ENCODE peak calls at places on chromosomes 5 and 9, in seven cellular contexts. P, K, J, W, A, U and T are unnamed samples.

GRCh38 chr5:16913840-16914435 is 22.1 kb downstream of the MYO10 start:
- DNase-seq in P (peak), A (no peak), K (no peak), J (no peak), U (no peak), W (no peak), T (no peak)

GRCh38 chr9:89226076-89226475 is 47.5 kb upstream of the SHC3 start:
- DNase-seq in U (no peak), W (peak), A (peak), J (no peak), K (no peak), P (no peak), T (no peak)

GRCh38 chr9:137820161-137820855 is 57.3 kb upstream of the CACNA1B start:
- DNase-seq in J (no peak), A (no peak), W (no peak), K (no peak), P (no peak), U (no peak), T (no peak)

GRCh38 chr9:134515026-134515821 is 126.4 kb upstream of the COL5A1 start:
- DNase-seq in J (no peak), K (no peak), W (no peak), U (peak), A (no peak), P (no peak), T (no peak)

GRCh38 chr5:146878471-146879172 is at the start of gene PPP2R2B:
- DNase-seq in W (peak), K (no peak), U (peak), P (no peak), A (no peak), J (peak), T (no peak)

GRCh38 chr5:171676286-171676944 is 109.2 kb upstream of the SMIM23 start:
- DNase-seq in P (no peak), U (no peak), W (no peak), K (no peak), J (no peak), A (no peak), T (no peak)

GRCh38 chr5:141686648-141687416 is 4.8 kb upstream of the ARAP3 start:
- DNase-seq in A (no peak), K (no peak), U (no peak), W (no peak), J (no peak), P (no peak), T (no peak)

GRCh38 chr5:80741015-80741414 is 86.2 kb upstream of the DHFR start:
- DNase-seq in K (no peak), A (no peak), W (no peak), P (no peak), U (no peak), J (no peak), T (no peak)

GRCh38 chr9:83247732-83248131 is 184.8 kb upstream of the RASEF start:
- DNase-seq in U (no peak), K (no peak), W (no peak), A (no peak), P (no peak), J (no peak), T (no peak)

GRCh38 chr5:77232959-77233358 is 22.5 kb downstream of the PDE8B start:
- DNase-seq in K (no peak), U (no peak), J (no peak), W (no peak), P (no peak), A (no peak), T (no peak)

GRCh38 chr5:14851067-14851422 is 20.5 kb downstream of the ANKH start:
- DNase-seq in J (no peak), A (no peak), U (no peak), P (no peak), K (no peak), W (peak), T (no peak)

GRCh38 chr9:120886490-120886967 is 9.5 kb upstream of the PHF19 start:
- DNase-seq in A (no peak), J (no peak), P (peak), W (no peak), K (no peak), U (no peak), T (no peak)

GRCh38 chr9:86352440-86353106 is 1.6 kb downstream of the TUT7 start:
- DNase-seq in K (peak), W (no peak), U (peak), A (no peak), J (no peak), P (no peak), T (no peak)

GRCh38 chr5:10393491-10393890 is 40.0 kb downstream of the MARCHF6 start:
- DNase-seq in K (no peak), J (no peak), U (no peak), W (no peak), A (no peak), P (no peak), T (no peak)

GRCh38 chr5:74372502-74373445 is 267.8 kb downstream of the ENC1 start:
- DNase-seq in K (no peak), U (no peak), W (no peak), A (no peak), P (no peak), J (no peak), T (no peak)

GRCh38 chr5:138065102-138065501 is 18.7 kb upstream of the WNT8A start:
- DNase-seq in K (peak), P (peak), U (no peak), A (peak), J (no peak), W (peak), T (no peak)